ENCODE peak calls at places on chromosomes 7 and 10, in eight cellular contexts. S is cardiac fibroblast, Z is heart left ventricle, E is HL-60, O is B cell, L is cardiac muscle cell, J is endothelial cell, D is PC-3. R is an unnamed sample.

GRCh38 chr10:70575486-70575873 is 27.1 kb downstream of the PRF1 start:
- DNase-seq in O (no peak), Z (no peak), L (no peak), S (no peak), D (no peak), J (no peak), E (no peak), R (no peak)

GRCh38 chr10:132647424-132647823 is 109.8 kb downstream of the INPP5A start:
- DNase-seq in Z (no peak), S (no peak), L (no peak), O (no peak), E (no peak), J (no peak), D (no peak), R (no peak)

GRCh38 chr7:112292162-112292561 is 85.7 kb downstream of the ZNF277 start:
- DNase-seq in Z (no peak), S (no peak), L (peak), E (no peak), O (no peak), J (no peak), D (no peak), R (no peak)

GRCh38 chr7:100034871-100035510 is 14.6 kb upstream of the ZSCAN21 start:
- DNase-seq in O (no peak), E (no peak), L (no peak), J (no peak), D (no peak), Z (no peak), S (peak), R (no peak)

GRCh38 chr10:120597902-120598301 is 140.9 kb downstream of the PLPP4 start:
- DNase-seq in Z (no peak), O (no peak), J (no peak), S (no peak), L (no peak), D (no peak), E (no peak), R (no peak)

GRCh38 chr10:13206546-13207443 is 27.4 kb downstream of the UCMA start:
- DNase-seq in Z (no peak), L (peak), O (no peak), E (no peak), S (peak), J (peak), D (peak), R (no peak)

GRCh38 chr10:123852411-123852951 is 39.1 kb downstream of the CPXM2 start:
- DNase-seq in J (no peak), O (no peak), D (no peak), Z (no peak), S (no peak), E (no peak), L (no peak), R (no peak)

GRCh38 chr10:77090381-77091356 is 546.9 kb downstream of the KCNMA1 start:
- DNase-seq in S (no peak), L (no peak), D (no peak), E (no peak), J (no peak), O (no peak), Z (no peak), R (no peak)

GRCh38 chr10:104208730-104209129 is 23.4 kb downstream of the CFAP43 start:
- DNase-seq in E (no peak), J (no peak), O (no peak), L (no peak), Z (no peak), S (no peak), D (no peak), R (no peak)

GRCh38 chr10:44733743-44734488 is 177.2 kb upstream of the TMEM72 start:
- DNase-seq in E (no peak), D (peak), L (no peak), S (no peak), O (no peak), J (no peak), Z (no peak), R (no peak)

GRCh38 chr10:102342462-102342861 is 53.0 kb upstream of the NFKB2 start:
- DNase-seq in E (no peak), D (peak), L (no peak), Z (no peak), S (peak), O (no peak), J (no peak), R (no peak)

GRCh38 chr7:27689045-27689877 is 26.6 kb upstream of the HIBADH start:
- DNase-seq in D (peak), Z (no peak), O (peak), E (no peak), S (peak), J (peak), L (peak), R (no peak)

GRCh38 chr7:108503112-108504026 is 22.6 kb downstream of the PNPLA8 start:
- DNase-seq in D (no peak), J (no peak), L (no peak), E (no peak), Z (no peak), S (peak), O (peak), R (no peak)

GRCh38 chr10:133236411-133237240 is 1.0 kb upstream of the VENTX start:
- DNase-seq in L (no peak), O (no peak), E (no peak), J (no peak), Z (no peak), D (no peak), S (no peak), R (no peak)

GRCh38 chr7:127794135-127794534 is 142.1 kb downstream of the SND1 start:
- DNase-seq in Z (no peak), E (no peak), O (no peak), D (no peak), S (no peak), J (no peak), L (no peak), R (no peak)

GRCh38 chr10:16440396-16441105 is 3.7 kb downstream of the PTER start:
- DNase-seq in E (no peak), Z (no peak), D (peak), J (no peak), L (no peak), O (no peak), S (peak), R (no peak)

GRCh38 chr7:51369746-51370145 is 53.1 kb upstream of the COBL start:
- DNase-seq in S (peak), D (peak), E (no peak), Z (no peak), J (peak), O (no peak), L (peak), R (no peak)

GRCh38 chr7:131786204-131786603 is 229.8 kb upstream of the PODXL start:
- DNase-seq in S (no peak), D (no peak), J (no peak), O (no peak), E (no peak), L (no peak), Z (no peak), R (no peak)

GRCh38 chr7:140005754-140006503 is 56.8 kb downstream of the PARP12 start:
- DNase-seq in J (peak), S (peak), O (no peak), D (peak), L (peak), Z (no peak), E (no peak), R (no peak)

GRCh38 chr7:158394936-158395335 is 192.7 kb downstream of the PTPRN2 start:
- DNase-seq in S (no peak), O (no peak), D (peak), Z (no peak), E (no peak), J (no peak), L (peak), R (peak)

GRCh38 chr7:96225251-96225650 is 96.6 kb downstream of the SLC25A13 start:
- DNase-seq in E (no peak), D (no peak), J (no peak), L (no peak), O (no peak), Z (no peak), S (no peak), R (no peak)

GRCh38 chr10:3750352-3750816 is 34.6 kb downstream of the KLF6 start:
- DNase-seq in D (no peak), J (no peak), Z (no peak), O (no peak), E (no peak), S (no peak), L (no peak), R (no peak)

GRCh38 chr10:48494611-48495010 is 110.3 kb downstream of the ARHGAP22 start:
- DNase-seq in J (no peak), S (no peak), D (no peak), L (no peak), E (no peak), Z (no peak), O (no peak), R (no peak)

GRCh38 chr7:44259547-44260457 is 59.0 kb downstream of the YKT6 start:
- DNase-seq in J (no peak), E (no peak), Z (peak), L (no peak), D (peak), S (peak), O (no peak), R (no peak)

GRCh38 chr10:90857635-90858488 is at the start of gene HTR7:
- DNase-seq in O (peak), J (peak), E (no peak), Z (peak), D (peak), L (peak), S (peak), R (peak)

GRCh38 chr7:30135551-30136271 is 925 bp downstream of the MTURN start:
- DNase-seq in E (peak), L (peak), Z (peak), O (no peak), D (peak), S (peak), J (peak), R (peak)

GRCh38 chr7:150879345-150879744 is 27.0 kb downstream of the AOC1 start:
- DNase-seq in L (no peak), S (peak), O (no peak), D (peak), Z (no peak), J (no peak), E (no peak), R (no peak)

GRCh38 chr7:22087861-22088260 is 142.2 kb upstream of the CDCA7L start:
- DNase-seq in S (no peak), Z (no peak), E (no peak), L (no peak), O (no peak), J (no peak), D (no peak), R (no peak)

GRCh38 chr10:78231930-78232329 is 198.3 kb downstream of the RPS24 start:
- DNase-seq in D (peak), O (peak), S (peak), L (peak), Z (no peak), J (no peak), E (peak), R (no peak)
- TF ChIP-seq CTCF in D (peak), O (no peak), S (peak), L (peak), Z (peak), J (no peak), E (no peak), R (no peak)

GRCh38 chr10:115441907-115442520 is 348.8 kb downstream of the ATRNL1 start:
- DNase-seq in S (no peak), O (no peak), L (no peak), E (no peak), D (no peak), J (no peak), Z (no peak), R (no peak)
- TF ChIP-seq CTCF in S (no peak), O (no peak), L (no peak), E (no peak), D (peak), J (peak), Z (no peak), R (no peak)

GRCh38 chr7:68619476-68619875 is 978.8 kb upstream of the AUTS2 start:
- DNase-seq in D (no peak), J (no peak), O (no peak), L (no peak), Z (no peak), E (no peak), S (no peak), R (no peak)
- TF ChIP-seq CTCF in D (no peak), J (no peak), O (no peak), L (no peak), Z (no peak), E (no peak), S (no peak), R (no peak)

GRCh38 chr7:87624628-87625027 is 3.6 kb upstream of the RUNDC3B start:
- DNase-seq in Z (no peak), D (no peak), S (no peak), J (no peak), L (no peak), E (no peak), O (no peak), R (no peak)
- TF ChIP-seq CTCF in Z (no peak), D (peak), S (no peak), J (no peak), L (no peak), E (no peak), O (no peak), R (no peak)

R was measured in CD4-positive, alpha-beta T cell.